ENCODE peak calls at places on chromosomes 2 and 18, in four cellular contexts. One of them, this sample, is unnamed.

GRCh38 chr2:37507069-37507410 is 162.6 kb downstream of the QPCT start:
- DNase-seq in GM12878: no peak
- DNase-seq in astrocyte: no peak
- DNase-seq in fibroblast of lung: no peak
- DNase-seq in this sample: no peak

GRCh38 chr2:238505119-238505891 is 78.6 kb downstream of the ASB1 start:
- DNase-seq in GM12878: no peak
- DNase-seq in astrocyte: peak; percentile 41
- DNase-seq in fibroblast of lung: peak; percentile 59
- DNase-seq in this sample: peak; percentile 23

GRCh38 chr2:231764752-231765151 is 16.3 kb downstream of the PDE6D start:
- DNase-seq in GM12878: no peak
- DNase-seq in astrocyte: peak; percentile 31
- DNase-seq in fibroblast of lung: peak; percentile 36
- DNase-seq in this sample: no peak

GRCh38 chr2:122643725-122644329 is 888.4 kb downstream of the TSN start:
- DNase-seq in GM12878: no peak
- DNase-seq in astrocyte: peak; percentile 70
- DNase-seq in fibroblast of lung: peak; percentile 77
- DNase-seq in this sample: peak; percentile 90

GRCh38 chr2:204108301-204108700 is 171.7 kb downstream of the ICOS start:
- DNase-seq in GM12878: no peak
- DNase-seq in astrocyte: peak; percentile 6
- DNase-seq in fibroblast of lung: peak; percentile 14
- DNase-seq in this sample: no peak

GRCh38 chr2:76212305-76212985 is 501.7 kb upstream of the GCFC2 start:
- DNase-seq in GM12878: no peak
- DNase-seq in astrocyte: no peak
- DNase-seq in fibroblast of lung: no peak
- DNase-seq in this sample: no peak

GRCh38 chr2:32884346-32884745 is 62.4 kb upstream of the LTBP1 start:
- DNase-seq in GM12878: no peak
- DNase-seq in astrocyte: peak; percentile 17
- DNase-seq in fibroblast of lung: peak; percentile 24
- DNase-seq in this sample: no peak

GRCh38 chr2:128037624-128038023 is 9.8 kb upstream of the SAP130 start:
- DNase-seq in GM12878: no peak
- DNase-seq in astrocyte: no peak
- DNase-seq in fibroblast of lung: no peak
- DNase-seq in this sample: no peak

GRCh38 chr18:12015697-12016062 is 34.4 kb downstream of the IMPA2 start:
- DNase-seq in GM12878: no peak
- DNase-seq in astrocyte: peak; percentile 33
- DNase-seq in fibroblast of lung: peak; percentile 49
- DNase-seq in this sample: no peak

GRCh38 chr18:46893360-46893759 is 23.9 kb downstream of the PIAS2 start:
- DNase-seq in GM12878: no peak
- DNase-seq in astrocyte: no peak
- DNase-seq in fibroblast of lung: no peak
- DNase-seq in this sample: no peak

GRCh38 chr2:119338826-119339561 is 27.6 kb downstream of the C2orf76 start:
- DNase-seq in GM12878: peak; percentile 48
- DNase-seq in astrocyte: no peak
- DNase-seq in fibroblast of lung: no peak
- DNase-seq in this sample: no peak

GRCh38 chr18:73962251-73962650 is 185.4 kb downstream of the FBXO15 start:
- DNase-seq in GM12878: no peak
- DNase-seq in astrocyte: peak; percentile 78
- DNase-seq in fibroblast of lung: peak; percentile 83
- DNase-seq in this sample: no peak

GRCh38 chr18:49638209-49638785 is 76.4 kb downstream of the LIPG start:
- DNase-seq in GM12878: no peak
- DNase-seq in astrocyte: no peak
- DNase-seq in fibroblast of lung: no peak
- DNase-seq in this sample: no peak

GRCh38 chr2:155062250-155062985 is 363.9 kb downstream of the KCNJ3 start:
- DNase-seq in GM12878: no peak
- DNase-seq in astrocyte: no peak
- DNase-seq in fibroblast of lung: no peak
- DNase-seq in this sample: no peak

GRCh38 chr18:13831864-13832508 is 8.0 kb downstream of the MC5R start:
- DNase-seq in GM12878: no peak
- DNase-seq in astrocyte: no peak
- DNase-seq in fibroblast of lung: no peak
- DNase-seq in this sample: no peak

GRCh38 chr2:69993048-69993565 is 31.7 kb upstream of the ASPRV1 start:
- DNase-seq in GM12878: no peak
- DNase-seq in astrocyte: no peak
- DNase-seq in fibroblast of lung: no peak
- DNase-seq in this sample: no peak

GRCh38 chr2:181038796-181039195 is 58.4 kb downstream of the UBE2E3 start:
- DNase-seq in GM12878: no peak
- DNase-seq in astrocyte: peak; percentile 31
- DNase-seq in fibroblast of lung: peak; percentile 51
- DNase-seq in this sample: no peak

GRCh38 chr18:60389314-60389713 is 16.7 kb upstream of the MC4R start:
- DNase-seq in GM12878: no peak
- DNase-seq in astrocyte: no peak
- DNase-seq in fibroblast of lung: no peak
- DNase-seq in this sample: no peak

GRCh38 chr2:153405196-153405595 is 73.4 kb downstream of the RPRM start:
- DNase-seq in GM12878: no peak
- DNase-seq in astrocyte: no peak
- DNase-seq in fibroblast of lung: no peak
- DNase-seq in this sample: no peak

GRCh38 chr2:40097691-40098376 is 318.8 kb upstream of the THUMPD2 start:
- DNase-seq in GM12878: no peak
- DNase-seq in astrocyte: peak; percentile 91
- DNase-seq in fibroblast of lung: peak; percentile 93
- DNase-seq in this sample: peak; percentile 81

GRCh38 chr2:147968571-147968970 is 52.0 kb downstream of the ORC4 start:
- DNase-seq in GM12878: no peak
- DNase-seq in astrocyte: no peak
- DNase-seq in fibroblast of lung: no peak
- DNase-seq in this sample: no peak

GRCh38 chr18:63267990-63268721 is 51.4 kb downstream of the BCL2 start:
- DNase-seq in GM12878: no peak
- DNase-seq in astrocyte: peak; percentile 40
- DNase-seq in fibroblast of lung: peak; percentile 52
- DNase-seq in this sample: no peak

GRCh38 chr2:38720613-38721241 is 30.4 kb downstream of the SRSF7 start:
- DNase-seq in GM12878: peak; percentile 40
- DNase-seq in astrocyte: peak; percentile 100
- DNase-seq in fibroblast of lung: peak; percentile 100
- DNase-seq in this sample: peak; percentile 98

GRCh38 chr2:46886268-46887027 is 29.2 kb downstream of the MCFD2 start:
- DNase-seq in GM12878: no peak
- DNase-seq in astrocyte: no peak
- DNase-seq in fibroblast of lung: no peak
- DNase-seq in this sample: no peak

GRCh38 chr2:217979151-217979811 is 23.5 kb downstream of the TNS1 start:
- DNase-seq in GM12878: no peak
- DNase-seq in astrocyte: peak; percentile 58
- DNase-seq in fibroblast of lung: peak; percentile 59
- DNase-seq in this sample: peak; percentile 49
- H3K4me3 ChIP-seq in GM12878: no peak overlapping the region
- H3K4me3 ChIP-seq in astrocyte: peak overlapping the region; percentile 54
- H3K4me3 ChIP-seq in fibroblast of lung: no peak overlapping the region
- H3K4me3 ChIP-seq in this sample: peak overlapping the region; percentile 19

DNA sequence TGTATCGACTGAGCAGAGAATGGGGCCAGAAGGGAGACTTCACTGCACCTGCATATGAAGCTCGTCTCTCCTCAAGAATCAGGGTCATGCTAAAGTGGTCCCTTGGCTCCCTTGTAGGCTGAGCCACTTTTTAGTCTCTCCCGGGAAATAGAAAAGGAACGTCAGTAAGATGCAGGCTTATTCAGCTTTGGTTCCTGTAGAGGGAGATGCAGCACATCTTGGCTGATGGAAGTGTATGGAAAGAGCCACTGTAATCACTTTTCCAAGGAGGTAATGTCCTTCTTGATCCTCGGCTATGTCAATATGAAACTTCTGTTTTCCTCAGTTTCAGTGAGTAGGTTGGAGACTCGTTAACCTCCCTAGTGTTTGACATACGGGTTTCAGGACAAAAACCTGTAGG is 235.2 kb downstream of the GCA start:
- DNase-seq in GM12878: no peak
- DNase-seq in astrocyte: no peak
- DNase-seq in fibroblast of lung: no peak
- DNase-seq in this sample: no peak
- TF ChIP-seq CTCF in GM12878: no peak
- TF ChIP-seq CTCF in astrocyte: no peak
- TF ChIP-seq CTCF in fibroblast of lung: no peak
- TF ChIP-seq CTCF in this sample: no peak

GRCh38 chr18:6624271-6624670 is 105.2 kb upstream of the ARHGAP28 start:
- DNase-seq in GM12878: no peak
- DNase-seq in astrocyte: peak; percentile 78
- DNase-seq in fibroblast of lung: peak; percentile 81
- DNase-seq in this sample: peak; percentile 76
- H3K4me3 ChIP-seq in GM12878: no peak overlapping the region
- H3K4me3 ChIP-seq in astrocyte: peak overlapping the region; percentile 39
- H3K4me3 ChIP-seq in fibroblast of lung: no peak overlapping the region
- H3K4me3 ChIP-seq in this sample: no peak overlapping the region

GRCh38 chr2:62775367-62775668 is 69.8 kb downstream of the EHBP1 start:
- DNase-seq in GM12878: no peak
- DNase-seq in astrocyte: no peak
- DNase-seq in fibroblast of lung: no peak
- DNase-seq in this sample: no peak
- TF ChIP-seq CTCF in GM12878: no peak
- TF ChIP-seq CTCF in astrocyte: no peak
- TF ChIP-seq CTCF in fibroblast of lung: no peak
- TF ChIP-seq CTCF in this sample: no peak

DNA sequence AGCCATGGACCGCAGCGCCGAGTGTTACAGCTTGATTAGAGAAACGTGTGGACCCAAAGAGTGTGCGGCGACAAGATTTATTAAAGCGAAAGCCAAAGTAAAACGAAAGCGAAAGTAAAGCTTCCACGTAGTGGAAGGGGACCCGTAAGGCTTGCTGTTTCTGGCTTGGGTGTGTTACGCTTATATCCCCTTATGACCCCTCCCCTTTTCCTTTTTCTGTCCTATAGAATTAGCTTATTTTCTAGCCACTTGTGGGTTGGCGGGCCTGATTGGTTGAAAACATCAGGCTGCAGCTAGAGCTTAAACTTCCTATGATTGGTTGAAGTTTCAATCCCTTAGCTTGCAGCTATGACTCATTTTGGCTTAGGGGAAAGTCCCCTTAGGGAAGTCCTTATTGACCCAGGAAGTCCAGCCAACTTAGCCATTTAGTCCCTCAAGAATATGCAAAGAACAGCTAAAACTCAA is 969.7 kb downstream of the DCDC2C start:
- DNase-seq in GM12878: no peak
- DNase-seq in astrocyte: no peak
- DNase-seq in fibroblast of lung: no peak
- DNase-seq in this sample: no peak
- H3K4me3 ChIP-seq in GM12878: no peak overlapping the region
- H3K4me3 ChIP-seq in astrocyte: no peak overlapping the region
- H3K4me3 ChIP-seq in fibroblast of lung: no peak overlapping the region
- H3K4me3 ChIP-seq in this sample: no peak overlapping the region

GRCh38 chr2:26561918-26562810 is 79.0 kb downstream of the CIB4 start:
- DNase-seq in GM12878: no peak
- DNase-seq in astrocyte: peak; percentile 2
- DNase-seq in fibroblast of lung: peak; percentile 30
- DNase-seq in this sample: peak; percentile 26
- TF ChIP-seq CTCF in GM12878: no peak
- TF ChIP-seq CTCF in astrocyte: no peak
- TF ChIP-seq CTCF in fibroblast of lung: no peak
- TF ChIP-seq CTCF in this sample: no peak

DNA sequence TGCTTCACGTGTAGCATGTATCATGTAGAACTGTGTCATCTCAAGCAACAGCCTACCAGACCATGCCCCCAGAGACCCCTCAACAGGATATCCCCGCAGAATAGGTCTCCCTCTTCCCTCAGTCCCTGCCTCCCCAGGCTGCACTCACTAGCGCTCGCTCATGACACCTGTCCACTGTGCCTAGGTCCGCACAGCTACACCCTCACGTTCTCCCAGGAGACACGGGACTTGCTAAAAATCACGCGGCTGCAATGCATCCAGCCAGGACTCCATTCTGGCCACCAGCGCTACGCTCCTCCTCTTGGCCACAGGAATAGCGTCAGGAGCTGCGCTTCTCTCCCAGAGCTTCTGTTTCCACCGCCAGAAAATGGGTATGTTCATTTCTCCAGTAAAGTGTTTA is 2.5 kb downstream of the PXDN start:
- DNase-seq in GM12878: no peak
- DNase-seq in astrocyte: no peak
- DNase-seq in fibroblast of lung: no peak
- DNase-seq in this sample: no peak
- H3K4me3 ChIP-seq in GM12878: no peak overlapping the region
- H3K4me3 ChIP-seq in astrocyte: peak overlapping the region; percentile 80
- H3K4me3 ChIP-seq in fibroblast of lung: no peak overlapping the region
- H3K4me3 ChIP-seq in this sample: peak overlapping the region; percentile 71

DNA sequence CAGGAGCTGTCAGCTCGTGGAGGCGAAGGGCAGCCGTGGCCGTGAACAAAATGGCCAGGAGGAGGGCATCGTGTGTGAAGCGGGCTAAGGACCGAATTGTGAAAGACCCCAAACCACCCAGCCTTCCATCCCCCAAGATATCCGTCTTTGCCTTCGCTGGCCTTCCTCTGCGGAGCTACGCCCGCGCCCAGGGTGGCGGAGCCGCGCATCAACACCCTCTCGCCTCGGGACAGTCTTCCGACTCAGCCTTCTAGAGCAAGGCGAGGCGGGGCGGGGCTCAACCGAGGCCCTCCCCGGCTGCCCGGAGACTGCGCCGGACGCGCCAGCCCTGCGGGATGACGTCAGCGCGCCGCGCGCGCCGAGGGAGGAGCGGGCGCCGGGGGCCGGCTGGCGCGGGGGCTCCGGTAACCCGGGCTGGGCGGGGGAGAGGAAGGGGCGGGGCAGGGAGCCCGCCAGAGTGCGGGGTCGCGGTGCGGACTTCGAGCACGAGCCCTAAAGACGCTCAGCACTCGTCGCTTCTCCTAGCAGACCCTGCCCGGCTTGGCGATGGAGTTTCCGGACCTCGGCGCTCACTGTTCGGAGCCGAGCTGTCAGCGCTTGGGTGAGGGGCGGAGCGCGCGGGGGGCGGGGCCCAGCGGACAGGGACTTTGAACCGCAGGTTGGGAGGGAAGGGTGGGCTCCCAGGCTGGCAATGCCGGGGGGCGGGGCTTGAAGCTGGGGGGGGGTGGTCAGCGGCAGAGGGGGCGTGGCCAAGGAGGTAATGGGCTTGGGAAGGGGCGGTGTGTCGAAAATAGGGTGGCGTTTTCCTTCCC is at the start of gene ZFAND2B:
- DNase-seq in GM12878: peak; percentile 52
- DNase-seq in astrocyte: peak; percentile 72
- DNase-seq in fibroblast of lung: peak; percentile 86
- DNase-seq in this sample: peak; percentile 92
- TF ChIP-seq CTCF in GM12878: peak; percentile 9
- TF ChIP-seq CTCF in astrocyte: no peak
- TF ChIP-seq CTCF in fibroblast of lung: no peak
- TF ChIP-seq CTCF in this sample: peak; percentile 1

This sample was measured in fibroblast of pulmonary artery.